ENCODE peak calls at places on chromosomes 13 and 19, in seven cellular contexts. One of them, this sample, is unnamed.
A peak's percentile ranks its signal among the peaks of the same experiment; 100 is the strongest.

GRCh38 chr19:45146251-45146650 is 14.5 kb downstream of the NKPD1 start:
- DNase-seq in neural progenitor cell: no peak
- DNase-seq in IMR-90: no peak
- DNase-seq in fibroblast of lung: no peak
- DNase-seq in osteoblast: peak; percentile 88
- DNase-seq in GM23338: peak; percentile 36
- DNase-seq in A549: no peak
- DNase-seq in this sample: no peak

GRCh38 chr19:2015611-2015950 is at the start of gene BTBD2:
- DNase-seq in IMR-90: peak; percentile 84
- DNase-seq in GM23338: peak; percentile 70
- DNase-seq in neural progenitor cell: no peak
- DNase-seq in fibroblast of lung: peak; percentile 94
- DNase-seq in A549: peak; percentile 85
- DNase-seq in osteoblast: no peak
- DNase-seq in this sample: peak; percentile 92

GRCh38 chr13:99969934-99970760 is 1.4 kb downstream of the ZIC5 start:
- DNase-seq in osteoblast: peak; percentile 90
- DNase-seq in A549: peak; percentile 83
- DNase-seq in GM23338: peak; percentile 84
- DNase-seq in neural progenitor cell: peak; percentile 92
- DNase-seq in IMR-90: no peak
- DNase-seq in fibroblast of lung: no peak
- DNase-seq in this sample: no peak

GRCh38 chr19:41401483-41401882 is 3.9 kb downstream of the BCKDHA start:
- DNase-seq in osteoblast: no peak
- DNase-seq in GM23338: no peak
- DNase-seq in A549: no peak
- DNase-seq in IMR-90: no peak
- DNase-seq in fibroblast of lung: no peak
- DNase-seq in neural progenitor cell: no peak
- DNase-seq in this sample: no peak

GRCh38 chr13:88031980-88032562 is 360.9 kb downstream of the SLITRK5 start:
- DNase-seq in A549: no peak
- DNase-seq in neural progenitor cell: no peak
- DNase-seq in osteoblast: no peak
- DNase-seq in IMR-90: peak; percentile 0
- DNase-seq in fibroblast of lung: peak; percentile 60
- DNase-seq in GM23338: no peak
- DNase-seq in this sample: no peak

GRCh38 chr13:75934889-75935288 is 298.8 kb downstream of the LMO7 start:
- DNase-seq in fibroblast of lung: peak; percentile 9
- DNase-seq in GM23338: no peak
- DNase-seq in osteoblast: no peak
- DNase-seq in A549: peak; percentile 3
- DNase-seq in IMR-90: peak; percentile 62
- DNase-seq in neural progenitor cell: no peak
- DNase-seq in this sample: no peak

GRCh38 chr13:110944121-110944967 is 29.5 kb upstream of the ANKRD10 start:
- DNase-seq in neural progenitor cell: peak; percentile 72
- DNase-seq in A549: peak; percentile 65
- DNase-seq in GM23338: peak; percentile 60
- DNase-seq in IMR-90: peak; percentile 69
- DNase-seq in fibroblast of lung: peak; percentile 80
- DNase-seq in osteoblast: peak; percentile 89
- DNase-seq in this sample: peak; percentile 51

GRCh38 chr19:13935765-13936486 is 2.3 kb downstream of the PODNL1 start:
- DNase-seq in A549: no peak
- DNase-seq in IMR-90: no peak
- DNase-seq in GM23338: peak; percentile 81
- DNase-seq in fibroblast of lung: no peak
- DNase-seq in osteoblast: peak; percentile 86
- DNase-seq in neural progenitor cell: peak; percentile 74
- DNase-seq in this sample: peak; percentile 73

GRCh38 chr13:84136582-84136981 is 254.3 kb upstream of the SLITRK1 start:
- DNase-seq in fibroblast of lung: no peak
- DNase-seq in GM23338: no peak
- DNase-seq in IMR-90: no peak
- DNase-seq in A549: no peak
- DNase-seq in osteoblast: no peak
- DNase-seq in neural progenitor cell: no peak
- DNase-seq in this sample: no peak

GRCh38 chr19:47305309-47305751 is 4.3 kb upstream of the C5AR1 start:
- DNase-seq in GM23338: peak; percentile 91
- DNase-seq in fibroblast of lung: peak; percentile 92
- DNase-seq in osteoblast: peak; percentile 88
- DNase-seq in neural progenitor cell: peak; percentile 74
- DNase-seq in A549: peak; percentile 92
- DNase-seq in IMR-90: peak; percentile 90
- DNase-seq in this sample: peak; percentile 81

GRCh38 chr19:42132030-42132628 is at the start of gene POU2F2:
- DNase-seq in A549: no peak
- DNase-seq in osteoblast: peak; percentile 87
- DNase-seq in fibroblast of lung: no peak
- DNase-seq in neural progenitor cell: peak; percentile 51
- DNase-seq in IMR-90: no peak
- DNase-seq in GM23338: peak; percentile 60
- DNase-seq in this sample: no peak

GRCh38 chr19:18225702-18226468 is at the start of gene PDE4C:
- DNase-seq in A549: no peak
- DNase-seq in IMR-90: no peak
- DNase-seq in neural progenitor cell: peak; percentile 35
- DNase-seq in osteoblast: peak; percentile 87
- DNase-seq in fibroblast of lung: no peak
- DNase-seq in GM23338: peak; percentile 49
- DNase-seq in this sample: peak; percentile 75

GRCh38 chr19:19551862-19552192 is 13.8 kb downstream of the CILP2 start:
- DNase-seq in fibroblast of lung: no peak
- DNase-seq in GM23338: no peak
- DNase-seq in osteoblast: peak; percentile 94
- DNase-seq in A549: no peak
- DNase-seq in neural progenitor cell: no peak
- DNase-seq in IMR-90: peak; percentile 15
- DNase-seq in this sample: no peak

GRCh38 chr19:45716314-45717130 is 14.2 kb downstream of the FBXO46 start:
- DNase-seq in IMR-90: no peak
- DNase-seq in A549: peak; percentile 36
- DNase-seq in neural progenitor cell: peak; percentile 40
- DNase-seq in GM23338: peak; percentile 61
- DNase-seq in fibroblast of lung: peak; percentile 36
- DNase-seq in osteoblast: peak; percentile 76
- DNase-seq in this sample: peak; percentile 57

GRCh38 chr19:33815410-33816340 is 19.0 kb downstream of the KCTD15 start:
- DNase-seq in neural progenitor cell: no peak
- DNase-seq in fibroblast of lung: peak; percentile 50
- DNase-seq in A549: no peak
- DNase-seq in osteoblast: peak; percentile 81
- DNase-seq in IMR-90: peak; percentile 34
- DNase-seq in GM23338: no peak
- DNase-seq in this sample: peak; percentile 55

GRCh38 chr13:98285317-98285716 is 108.2 kb upstream of the RNF113B start:
- DNase-seq in neural progenitor cell: no peak
- DNase-seq in GM23338: no peak
- DNase-seq in fibroblast of lung: no peak
- DNase-seq in osteoblast: no peak
- DNase-seq in IMR-90: peak; percentile 49
- DNase-seq in A549: no peak
- DNase-seq in this sample: peak; percentile 39

GRCh38 chr19:2360876-2361232 is 789 bp downstream of the TMPRSS9 start:
- DNase-seq in osteoblast: peak; percentile 80
- DNase-seq in fibroblast of lung: no peak
- DNase-seq in A549: no peak
- DNase-seq in neural progenitor cell: no peak
- DNase-seq in IMR-90: no peak
- DNase-seq in GM23338: no peak
- DNase-seq in this sample: peak; percentile 46

GRCh38 chr13:20231839-20232555 is at the start of gene GJB6:
- DNase-seq in osteoblast: no peak
- DNase-seq in A549: no peak
- DNase-seq in fibroblast of lung: no peak
- DNase-seq in GM23338: peak; percentile 81
- DNase-seq in IMR-90: no peak
- DNase-seq in neural progenitor cell: peak; percentile 82
- DNase-seq in this sample: peak; percentile 32

GRCh38 chr19:12052057-12052570 is 647 bp downstream of the ZNF878 start:
- DNase-seq in A549: no peak
- DNase-seq in fibroblast of lung: no peak
- DNase-seq in osteoblast: peak; percentile 85
- DNase-seq in IMR-90: peak; percentile 14
- DNase-seq in GM23338: peak; percentile 40
- DNase-seq in neural progenitor cell: no peak
- DNase-seq in this sample: peak; percentile 33

GRCh38 chr19:12229990-12230389 is 64.7 kb downstream of the ZNF44 start:
- DNase-seq in GM23338: no peak
- DNase-seq in osteoblast: no peak
- DNase-seq in IMR-90: no peak
- DNase-seq in neural progenitor cell: no peak
- DNase-seq in fibroblast of lung: no peak
- DNase-seq in A549: no peak
- DNase-seq in this sample: no peak

GRCh38 chr19:3618144-3618810 is 8.3 kb downstream of the CACTIN start:
- DNase-seq in fibroblast of lung: peak; percentile 63
- DNase-seq in osteoblast: peak; percentile 99
- DNase-seq in A549: peak; percentile 44
- DNase-seq in GM23338: peak; percentile 79
- DNase-seq in neural progenitor cell: peak; percentile 78
- DNase-seq in IMR-90: peak; percentile 29
- DNase-seq in this sample: peak; percentile 98

GRCh38 chr19:48634424-48635262 is 2.5 kb downstream of the DBP start:
- DNase-seq in fibroblast of lung: peak; percentile 95
- DNase-seq in IMR-90: peak; percentile 92
- DNase-seq in neural progenitor cell: peak; percentile 96
- DNase-seq in GM23338: peak; percentile 99
- DNase-seq in A549: peak; percentile 99
- DNase-seq in osteoblast: peak; percentile 99
- DNase-seq in this sample: peak; percentile 90

DNA sequence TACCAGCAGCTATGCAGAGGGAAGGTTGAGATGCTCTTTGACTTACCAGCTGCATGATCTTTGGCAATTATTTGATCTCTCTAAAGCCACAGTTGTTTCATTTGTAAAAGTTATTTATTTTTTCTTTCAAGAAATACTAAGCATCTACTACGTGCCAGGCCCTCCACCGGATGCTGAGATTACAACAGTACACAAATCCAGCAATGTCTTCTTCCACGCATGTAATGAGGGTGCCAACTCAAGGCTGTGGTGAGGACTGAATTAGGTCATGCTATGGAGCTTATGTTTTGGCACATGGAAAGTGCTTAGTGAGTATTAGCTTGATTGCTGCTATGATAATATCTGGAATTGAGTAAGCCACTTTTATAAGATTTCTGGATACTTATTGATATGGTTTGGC is 358.2 kb downstream of the IRS2 start:
- DNase-seq in IMR-90: no peak
- DNase-seq in fibroblast of lung: peak; percentile 14
- DNase-seq in neural progenitor cell: no peak
- DNase-seq in GM23338: no peak
- DNase-seq in A549: no peak
- DNase-seq in osteoblast: no peak
- DNase-seq in this sample: no peak
- H3K4me2 ChIP-seq in IMR-90: no peak overlapping the region
- H3K4me2 ChIP-seq in fibroblast of lung: no peak overlapping the region
- H3K4me2 ChIP-seq in neural progenitor cell: no peak overlapping the region
- H3K4me2 ChIP-seq in GM23338: no peak overlapping the region
- H3K4me2 ChIP-seq in A549: no peak overlapping the region
- H3K4me2 ChIP-seq in osteoblast: no peak overlapping the region
- H3K4me2 ChIP-seq in this sample: no peak overlapping the region

DNA sequence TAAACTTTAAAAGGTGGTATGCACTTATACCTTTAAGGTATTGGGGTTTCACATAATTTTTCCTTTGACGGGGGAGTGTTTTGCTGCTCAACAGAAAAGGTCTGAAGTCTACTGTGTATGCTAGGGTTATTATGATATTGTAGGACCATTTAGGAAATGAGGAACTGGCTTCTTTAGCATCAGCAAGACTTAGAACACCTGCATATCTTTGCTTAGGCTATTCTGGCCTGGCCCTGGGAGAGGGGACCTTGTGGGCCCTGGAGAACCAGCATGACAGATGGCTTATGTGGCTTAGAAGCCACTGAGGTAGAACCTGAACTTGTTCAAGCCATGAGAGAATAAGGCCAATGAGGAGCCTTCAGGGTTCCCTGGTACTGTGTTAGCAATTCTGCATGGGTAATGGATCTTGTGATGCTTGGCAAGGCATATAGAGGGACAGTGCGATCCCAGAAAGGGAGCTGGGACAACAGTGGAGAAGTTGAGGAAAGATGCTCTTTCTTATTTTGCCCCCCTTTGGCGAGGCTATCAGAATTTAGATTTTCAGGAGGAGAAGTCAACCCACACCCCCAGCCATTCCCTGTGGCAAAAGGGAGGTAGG is 4.3 kb downstream of the RGCC start:
- DNase-seq in neural progenitor cell: no peak
- DNase-seq in osteoblast: no peak
- DNase-seq in IMR-90: no peak
- DNase-seq in A549: no peak
- DNase-seq in fibroblast of lung: no peak
- DNase-seq in GM23338: no peak
- DNase-seq in this sample: no peak
- H3K4me2 ChIP-seq in neural progenitor cell: no peak overlapping the region
- H3K4me2 ChIP-seq in osteoblast: no peak overlapping the region
- H3K4me2 ChIP-seq in IMR-90: peak overlapping the region; percentile 24
- H3K4me2 ChIP-seq in A549: no peak overlapping the region
- H3K4me2 ChIP-seq in fibroblast of lung: peak overlapping the region; percentile 48
- H3K4me2 ChIP-seq in GM23338: no peak overlapping the region
- H3K4me2 ChIP-seq in this sample: no peak overlapping the region

GRCh38 chr19:35264281-35265125 is 4.3 kb upstream of the USF2 start:
- DNase-seq in neural progenitor cell: no peak
- DNase-seq in IMR-90: no peak
- DNase-seq in osteoblast: peak; percentile 80
- DNase-seq in fibroblast of lung: no peak
- DNase-seq in GM23338: no peak
- DNase-seq in A549: no peak
- DNase-seq in this sample: no peak
- H3K4me2 ChIP-seq in neural progenitor cell: no peak overlapping the region
- H3K4me2 ChIP-seq in IMR-90: no peak overlapping the region
- H3K4me2 ChIP-seq in osteoblast: no peak overlapping the region
- H3K4me2 ChIP-seq in fibroblast of lung: no peak overlapping the region
- H3K4me2 ChIP-seq in GM23338: no peak overlapping the region
- H3K4me2 ChIP-seq in A549: no peak overlapping the region
- H3K4me2 ChIP-seq in this sample: no peak overlapping the region

GRCh38 chr19:16160943-16161560 is 12.3 kb downstream of the CIB3 start:
- DNase-seq in GM23338: no peak
- DNase-seq in osteoblast: peak; percentile 83
- DNase-seq in neural progenitor cell: no peak
- DNase-seq in fibroblast of lung: peak; percentile 67
- DNase-seq in A549: peak; percentile 60
- DNase-seq in IMR-90: peak; percentile 87
- DNase-seq in this sample: no peak

GRCh38 chr19:16161848-16162247 is 11.5 kb downstream of the CIB3 start:
- DNase-seq in neural progenitor cell: no peak
- DNase-seq in A549: peak; percentile 65
- DNase-seq in GM23338: no peak
- DNase-seq in osteoblast: no peak
- DNase-seq in IMR-90: peak; percentile 85
- DNase-seq in fibroblast of lung: peak; percentile 63
- DNase-seq in this sample: no peak

GRCh38 chr19:16160445-16160942 is 12.8 kb downstream of the CIB3 start:
- DNase-seq in neural progenitor cell: no peak
- DNase-seq in IMR-90: no peak
- DNase-seq in osteoblast: no peak
- DNase-seq in A549: no peak
- DNase-seq in fibroblast of lung: no peak
- DNase-seq in GM23338: no peak
- DNase-seq in this sample: no peak

GRCh38 chr19:16157601-16158000 is 14.1 kb downstream of the HSH2D start:
- DNase-seq in GM23338: no peak
- DNase-seq in neural progenitor cell: no peak
- DNase-seq in osteoblast: no peak
- DNase-seq in IMR-90: no peak
- DNase-seq in fibroblast of lung: no peak
- DNase-seq in A549: no peak
- DNase-seq in this sample: no peak

GRCh38 chr19:16159655-16160054 is 13.7 kb downstream of the CIB3 start:
- DNase-seq in fibroblast of lung: no peak
- DNase-seq in osteoblast: no peak
- DNase-seq in IMR-90: no peak
- DNase-seq in neural progenitor cell: no peak
- DNase-seq in A549: no peak
- DNase-seq in GM23338: no peak
- DNase-seq in this sample: no peak
- H3K4me2 ChIP-seq in fibroblast of lung: no peak overlapping the region
- H3K4me2 ChIP-seq in osteoblast: no peak overlapping the region
- H3K4me2 ChIP-seq in IMR-90: no peak overlapping the region
- H3K4me2 ChIP-seq in neural progenitor cell: no peak overlapping the region
- H3K4me2 ChIP-seq in A549: no peak overlapping the region
- H3K4me2 ChIP-seq in GM23338: no peak overlapping the region
- H3K4me2 ChIP-seq in this sample: no peak overlapping the region

This sample was measured in SK-N-SH.